ENCODE peak calls at places on chromosomes 2 and 18, in eight cellular contexts. One of them, this sample, is unnamed. For H3K9me3, the result is how much of the 10 kb centered on the place peaks cover.

GRCh38 chr18:24544141-24544498 is 83.7 kb downstream of the HRH4 start:
- DNase-seq in ovary: no peak
- DNase-seq in kidney: no peak
- DNase-seq in right lobe of liver: no peak
- DNase-seq in NT2/D1: peak
- DNase-seq in psoas muscle: no peak
- DNase-seq in colonic mucosa: no peak
- DNase-seq in small intestine: peak
- DNase-seq in this sample: no peak

GRCh38 chr2:12554235-12555011 is 162.3 kb upstream of the TRIB2 start:
- DNase-seq in NT2/D1: no peak
- DNase-seq in colonic mucosa: no peak
- DNase-seq in kidney: no peak
- DNase-seq in right lobe of liver: no peak
- DNase-seq in ovary: no peak
- DNase-seq in small intestine: no peak
- DNase-seq in psoas muscle: no peak
- DNase-seq in this sample: no peak

GRCh38 chr18:46418657-46419260 is 238.3 kb downstream of the LOXHD1 start:
- DNase-seq in ovary: no peak
- DNase-seq in kidney: no peak
- DNase-seq in colonic mucosa: no peak
- DNase-seq in right lobe of liver: peak
- DNase-seq in NT2/D1: no peak
- DNase-seq in small intestine: no peak
- DNase-seq in psoas muscle: peak
- DNase-seq in this sample: no peak

GRCh38 chr18:79634593-79634992 is 45.0 kb upstream of the CTDP1 start:
- DNase-seq in right lobe of liver: no peak
- DNase-seq in NT2/D1: no peak
- DNase-seq in kidney: peak
- DNase-seq in ovary: no peak
- DNase-seq in psoas muscle: no peak
- DNase-seq in colonic mucosa: no peak
- DNase-seq in small intestine: no peak
- DNase-seq in this sample: no peak

GRCh38 chr2:98280376-98281102 is 65.7 kb upstream of the CNGA3 start:
- DNase-seq in psoas muscle: no peak
- DNase-seq in small intestine: peak
- DNase-seq in ovary: no peak
- DNase-seq in right lobe of liver: peak
- DNase-seq in colonic mucosa: peak
- DNase-seq in kidney: peak
- DNase-seq in NT2/D1: no peak
- DNase-seq in this sample: no peak

GRCh38 chr18:48059363-48060109 is 129.1 kb upstream of the SMAD2 start:
- DNase-seq in colonic mucosa: no peak
- DNase-seq in psoas muscle: no peak
- DNase-seq in NT2/D1: no peak
- DNase-seq in right lobe of liver: no peak
- DNase-seq in small intestine: no peak
- DNase-seq in kidney: no peak
- DNase-seq in ovary: no peak
- DNase-seq in this sample: no peak

GRCh38 chr2:102021776-102022175 is 30.0 kb downstream of the IL1R2 start:
- DNase-seq in psoas muscle: no peak
- DNase-seq in kidney: no peak
- DNase-seq in small intestine: no peak
- DNase-seq in NT2/D1: no peak
- DNase-seq in ovary: no peak
- DNase-seq in colonic mucosa: no peak
- DNase-seq in right lobe of liver: no peak
- DNase-seq in this sample: no peak

GRCh38 chr2:225009768-225010167 is 32.5 kb downstream of the DOCK10 start:
- DNase-seq in colonic mucosa: no peak
- DNase-seq in ovary: no peak
- DNase-seq in NT2/D1: peak
- DNase-seq in kidney: no peak
- DNase-seq in psoas muscle: no peak
- DNase-seq in right lobe of liver: no peak
- DNase-seq in small intestine: no peak
- DNase-seq in this sample: no peak

GRCh38 chr2:56741601-56742102 is 557.9 kb downstream of the CCDC85A start:
- DNase-seq in NT2/D1: peak
- DNase-seq in right lobe of liver: no peak
- DNase-seq in psoas muscle: peak
- DNase-seq in kidney: no peak
- DNase-seq in colonic mucosa: no peak
- DNase-seq in small intestine: no peak
- DNase-seq in ovary: peak
- DNase-seq in this sample: peak

GRCh38 chr2:188789951-188790350 is 184.2 kb upstream of the COL3A1 start:
- DNase-seq in kidney: no peak
- DNase-seq in psoas muscle: no peak
- DNase-seq in ovary: no peak
- DNase-seq in NT2/D1: no peak
- DNase-seq in right lobe of liver: no peak
- DNase-seq in colonic mucosa: no peak
- DNase-seq in small intestine: no peak
- DNase-seq in this sample: no peak

GRCh38 chr2:17625446-17625845 is 85.0 kb downstream of the VSNL1 start:
- DNase-seq in small intestine: no peak
- DNase-seq in psoas muscle: no peak
- DNase-seq in kidney: no peak
- DNase-seq in ovary: no peak
- DNase-seq in right lobe of liver: no peak
- DNase-seq in colonic mucosa: no peak
- DNase-seq in NT2/D1: no peak
- DNase-seq in this sample: no peak

GRCh38 chr2:207765960-207766582 is 3.6 kb downstream of the FZD5 start:
- DNase-seq in small intestine: no peak
- DNase-seq in NT2/D1: no peak
- DNase-seq in kidney: no peak
- DNase-seq in right lobe of liver: no peak
- DNase-seq in ovary: no peak
- DNase-seq in psoas muscle: no peak
- DNase-seq in colonic mucosa: no peak
- DNase-seq in this sample: no peak

GRCh38 chr18:26656944-26657536 is 108.7 kb upstream of the KCTD1 start:
- DNase-seq in colonic mucosa: peak
- DNase-seq in kidney: peak
- DNase-seq in right lobe of liver: peak
- DNase-seq in psoas muscle: peak
- DNase-seq in ovary: peak
- DNase-seq in NT2/D1: no peak
- DNase-seq in small intestine: peak
- DNase-seq in this sample: peak

GRCh38 chr2:207863345-207863744 is 93.6 kb upstream of the FZD5 start:
- DNase-seq in colonic mucosa: no peak
- DNase-seq in right lobe of liver: no peak
- DNase-seq in kidney: no peak
- DNase-seq in psoas muscle: no peak
- DNase-seq in ovary: no peak
- DNase-seq in NT2/D1: no peak
- DNase-seq in small intestine: no peak
- DNase-seq in this sample: no peak

GRCh38 chr18:43563780-43564179 is 286.5 kb upstream of the SYT4 start:
- DNase-seq in kidney: no peak
- DNase-seq in NT2/D1: no peak
- DNase-seq in right lobe of liver: peak
- DNase-seq in ovary: no peak
- DNase-seq in psoas muscle: no peak
- DNase-seq in colonic mucosa: no peak
- DNase-seq in small intestine: peak
- DNase-seq in this sample: no peak

GRCh38 chr2:163751696-163752095 is 15.9 kb upstream of the FIGN start:
- DNase-seq in kidney: no peak
- DNase-seq in NT2/D1: no peak
- DNase-seq in right lobe of liver: no peak
- DNase-seq in colonic mucosa: no peak
- DNase-seq in small intestine: no peak
- DNase-seq in ovary: no peak
- DNase-seq in psoas muscle: no peak
- DNase-seq in this sample: no peak

GRCh38 chr2:98034745-98035144 is 39.0 kb upstream of the TMEM131 start:
- DNase-seq in NT2/D1: no peak
- DNase-seq in ovary: no peak
- DNase-seq in psoas muscle: no peak
- DNase-seq in colonic mucosa: no peak
- DNase-seq in right lobe of liver: no peak
- DNase-seq in small intestine: no peak
- DNase-seq in kidney: no peak
- DNase-seq in this sample: no peak

GRCh38 chr2:118761791-118762190 is 85.7 kb downstream of the EN1 start:
- DNase-seq in colonic mucosa: no peak
- DNase-seq in ovary: no peak
- DNase-seq in psoas muscle: no peak
- DNase-seq in kidney: no peak
- DNase-seq in right lobe of liver: no peak
- DNase-seq in NT2/D1: no peak
- DNase-seq in small intestine: no peak
- DNase-seq in this sample: no peak

GRCh38 chr2:191936882-191937405 is 90.1 kb upstream of the CAVIN2 start:
- DNase-seq in NT2/D1: no peak
- DNase-seq in ovary: no peak
- DNase-seq in small intestine: no peak
- DNase-seq in kidney: no peak
- DNase-seq in psoas muscle: no peak
- DNase-seq in colonic mucosa: no peak
- DNase-seq in right lobe of liver: no peak
- DNase-seq in this sample: no peak

GRCh38 chr2:203484266-203485112 is 50.6 kb downstream of the RAPH1 start:
- DNase-seq in kidney: no peak
- DNase-seq in psoas muscle: no peak
- DNase-seq in colonic mucosa: peak
- DNase-seq in small intestine: peak
- DNase-seq in ovary: no peak
- DNase-seq in NT2/D1: peak
- DNase-seq in right lobe of liver: no peak
- DNase-seq in this sample: no peak

DNA sequence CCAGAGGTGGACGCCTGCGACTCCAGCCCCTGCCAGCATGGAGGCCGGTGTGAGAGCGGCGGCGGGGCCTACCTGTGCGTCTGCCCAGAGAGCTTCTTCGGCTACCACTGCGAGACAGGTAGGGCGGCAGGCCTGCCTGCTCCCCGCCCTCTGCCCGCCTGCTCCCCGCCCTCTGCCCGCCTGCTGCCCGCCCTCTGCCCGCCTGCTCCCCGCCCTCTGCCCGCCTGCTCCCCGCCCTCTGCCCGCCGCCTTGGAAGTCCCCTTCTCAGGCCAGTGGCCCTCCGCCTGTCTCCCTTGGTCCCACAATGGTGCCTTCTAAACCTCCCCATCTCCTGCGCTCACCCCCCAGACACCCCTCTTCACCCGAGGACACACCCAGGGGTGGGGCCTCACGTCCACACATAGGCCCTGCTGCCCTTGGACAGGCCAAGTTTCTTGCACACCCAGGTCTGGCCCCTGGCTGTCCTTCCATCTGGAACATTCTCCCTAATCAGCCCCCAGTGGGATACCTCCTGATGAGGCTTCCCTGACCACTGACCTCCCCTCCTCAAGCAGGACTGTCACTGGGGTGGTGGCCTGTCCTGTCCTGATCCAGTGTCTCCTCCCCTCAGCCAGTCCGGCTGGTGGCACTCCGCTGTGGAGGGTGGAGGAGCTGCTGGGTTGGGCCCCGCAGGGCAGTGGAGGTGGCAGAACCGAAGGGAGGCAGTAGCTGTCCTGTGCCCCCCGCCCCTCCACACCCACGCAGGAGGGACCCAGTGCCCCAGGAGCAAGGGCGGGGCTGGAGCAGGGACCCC is 37.9 kb downstream of the MTERF4 start:
- DNase-seq in kidney: peak
- DNase-seq in colonic mucosa: peak
- DNase-seq in small intestine: peak
- DNase-seq in psoas muscle: peak
- DNase-seq in NT2/D1: no peak
- DNase-seq in ovary: no peak
- DNase-seq in right lobe of liver: no peak
- DNase-seq in this sample: no peak
- H3K4me3 ChIP-seq in kidney: peak
- H3K4me3 ChIP-seq in colonic mucosa: peak
- H3K4me3 ChIP-seq in small intestine: no peak
- H3K4me3 ChIP-seq in psoas muscle: no peak
- H3K4me3 ChIP-seq in NT2/D1: no peak
- H3K4me3 ChIP-seq in ovary: no peak
- H3K4me3 ChIP-seq in right lobe of liver: no peak
- H3K4me3 ChIP-seq in this sample: no peak

DNA sequence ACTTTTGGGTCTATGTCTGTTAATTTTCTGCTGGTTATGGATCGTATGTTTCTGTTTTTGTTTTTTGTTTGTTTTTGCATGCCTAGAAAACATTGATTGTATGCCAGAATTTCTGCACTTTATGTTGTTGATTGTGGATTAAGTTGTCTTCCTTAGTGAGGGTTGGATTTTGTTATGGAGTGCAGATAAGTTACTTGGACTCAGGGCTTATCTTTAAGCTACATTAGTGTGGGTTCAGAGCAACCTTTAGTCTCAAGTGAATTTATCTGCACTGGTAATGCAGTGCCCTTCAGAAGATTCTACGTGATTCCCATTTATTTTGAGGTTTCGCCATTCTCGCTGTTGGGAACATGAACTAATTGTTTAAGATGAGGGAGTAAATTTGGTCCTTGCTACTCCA is 32.9 kb downstream of the UBR3 start:
- DNase-seq in small intestine: no peak
- DNase-seq in NT2/D1: no peak
- DNase-seq in psoas muscle: no peak
- DNase-seq in right lobe of liver: no peak
- DNase-seq in colonic mucosa: no peak
- DNase-seq in kidney: no peak
- DNase-seq in ovary: no peak
- DNase-seq in this sample: no peak
- H3K9me3 ChIP-seq in small intestine: under half
- H3K9me3 ChIP-seq in NT2/D1: under half
- H3K9me3 ChIP-seq in psoas muscle: under half
- H3K9me3 ChIP-seq in right lobe of liver: under half
- H3K9me3 ChIP-seq in colonic mucosa: under half
- H3K9me3 ChIP-seq in kidney: under half
- H3K9me3 ChIP-seq in ovary: under half
- H3K9me3 ChIP-seq in this sample: under half

GRCh38 chr2:210252699-210253606 is 27.7 kb upstream of the ACADL start:
- DNase-seq in small intestine: no peak
- DNase-seq in right lobe of liver: no peak
- DNase-seq in colonic mucosa: no peak
- DNase-seq in psoas muscle: no peak
- DNase-seq in NT2/D1: no peak
- DNase-seq in ovary: no peak
- DNase-seq in kidney: no peak
- DNase-seq in this sample: no peak
- H3K4me3 ChIP-seq in small intestine: no peak
- H3K4me3 ChIP-seq in right lobe of liver: no peak
- H3K4me3 ChIP-seq in colonic mucosa: no peak
- H3K4me3 ChIP-seq in psoas muscle: peak
- H3K4me3 ChIP-seq in NT2/D1: no peak
- H3K4me3 ChIP-seq in ovary: no peak
- H3K4me3 ChIP-seq in kidney: no peak
- H3K4me3 ChIP-seq in this sample: no peak

DNA sequence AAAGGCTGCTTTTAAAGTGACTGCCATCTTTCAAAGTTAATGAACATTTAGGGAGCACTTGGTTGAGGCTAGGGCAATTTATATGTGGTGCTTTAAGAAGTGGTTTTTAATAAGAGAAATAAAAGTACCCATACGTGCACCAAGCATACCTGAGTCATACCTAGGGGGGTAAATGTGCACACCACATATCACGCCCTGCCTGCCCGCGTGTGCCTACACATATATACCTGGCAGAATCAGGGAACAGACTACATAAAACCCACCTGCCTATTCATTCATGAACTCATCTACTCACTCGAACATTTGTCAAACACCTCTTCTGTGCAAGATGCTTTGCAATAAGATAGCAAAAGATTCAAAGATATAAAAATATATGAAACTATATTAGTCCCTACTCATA is 69.3 kb upstream of the TMEM200C start:
- DNase-seq in colonic mucosa: no peak
- DNase-seq in right lobe of liver: no peak
- DNase-seq in kidney: no peak
- DNase-seq in small intestine: no peak
- DNase-seq in ovary: no peak
- DNase-seq in psoas muscle: no peak
- DNase-seq in NT2/D1: no peak
- DNase-seq in this sample: no peak
- H3K9me3 ChIP-seq in colonic mucosa: under half
- H3K9me3 ChIP-seq in right lobe of liver: under half
- H3K9me3 ChIP-seq in kidney: under half
- H3K9me3 ChIP-seq in small intestine: under half
- H3K9me3 ChIP-seq in ovary: under half
- H3K9me3 ChIP-seq in psoas muscle: under half
- H3K9me3 ChIP-seq in NT2/D1: under half
- H3K9me3 ChIP-seq in this sample: under half

This sample was measured in uterus.